ENCODE peak calls at places on chromosome 15, in seven cellular contexts. X, A, S, M, U, H and K are unnamed samples.
A peak's percentile ranks its signal among the peaks of the same experiment; 100 is the strongest.

GRCh38 chr15:97976129-97976528 is 15.6 kb downstream of the ARRDC4 start:
- DNase-seq in X (no peak), A (no peak), S (no peak), M (no peak), U (no peak), H (no peak), K (no peak)

GRCh38 chr15:43749690-43750345 is 3.6 kb downstream of the PDIA3 start:
- DNase-seq in X (peak; percentile 23), A (no peak), S (no peak), M (no peak), U (no peak), H (peak; percentile 29), K (no peak)

GRCh38 chr15:96337991-96338771 is 7.7 kb downstream of the NR2F2 start:
- DNase-seq in X (no peak), A (no peak), S (no peak), M (no peak), U (no peak), H (peak; percentile 24), K (no peak)

GRCh38 chr15:59438891-59439290 is 905 bp downstream of the FAM81A start:
- DNase-seq in X (no peak), A (no peak), S (no peak), M (peak; percentile 71), U (no peak), H (peak; percentile 56), K (no peak)

GRCh38 chr15:65323071-65323511 is 18.6 kb downstream of the RNU5B-1 start:
- DNase-seq in X (no peak), A (no peak), S (no peak), M (peak; percentile 41), U (no peak), H (peak; percentile 39), K (no peak)

GRCh38 chr15:23690450-23690852 is 3.3 kb upstream of the NDN start:
- DNase-seq in X (no peak), A (no peak), S (peak; percentile 62), M (peak; percentile 23), U (no peak), H (peak; percentile 64), K (peak; percentile 39)

GRCh38 chr15:100190675-100191074 is 151.1 kb downstream of the ADAMTS17 start:
- DNase-seq in X (no peak), A (no peak), S (no peak), M (no peak), U (peak; percentile 31), H (no peak), K (no peak)

GRCh38 chr15:43514241-43515057 is 3.0 kb upstream of the MAP1A start:
- DNase-seq in X (no peak), A (no peak), S (no peak), M (peak; percentile 22), U (peak; percentile 46), H (peak; percentile 38), K (peak; percentile 44)

GRCh38 chr15:32682569-32682968 is 35.2 kb upstream of the GREM1 start:
- DNase-seq in X (no peak), A (no peak), S (no peak), M (no peak), U (no peak), H (peak; percentile 96), K (no peak)

GRCh38 chr15:44193651-44194396 is 1.2 kb downstream of the FRMD5 start:
- DNase-seq in X (no peak), A (peak; percentile 28), S (peak; percentile 11), M (no peak), U (no peak), H (peak; percentile 22), K (no peak)